ENCODE peak calls at places on chromosomes 4 and X, in four cellular contexts. T is tibial nerve, B is A549, F is esophagus muscularis mucosa. L is an unnamed sample.
A peak's percentile ranks its signal among the peaks of the same experiment; 100 is the strongest.

GRCh38 chr4:150581611-150582010 is 340 bp upstream of the MAB21L2 start:
- DNase-seq in T (no peak), F (no peak), B (no peak), L (no peak)

GRCh38 chrX:11450354-11450753 is 157.1 kb downstream of the AMELX start:
- DNase-seq in T (no peak), B (no peak), F (no peak), L (no peak)

GRCh38 chrX:150525061-150525919 is 43.1 kb upstream of the MTM1 start:
- DNase-seq in B (no peak), T (no peak), F (no peak), L (no peak)

GRCh38 chrX:50081282-50081955 is 119.4 kb downstream of the AKAP4 start:
- DNase-seq in T (no peak), B (no peak), F (no peak), L (no peak)

GRCh38 chrX:44344194-44344593 is 722 bp upstream of the EFHC2 start:
- DNase-seq in B (no peak), T (no peak), F (no peak), L (no peak)

GRCh38 chr4:16598241-16599224 is 299.9 kb downstream of the LDB2 start:
- DNase-seq in F (no peak), T (no peak), B (no peak), L (no peak)

GRCh38 chrX:152637649-152638442 is at the start of gene GABRQ:
- DNase-seq in B (peak; percentile 5), F (peak; percentile 12), T (no peak), L (no peak)

GRCh38 chr4:149370002-149370401 is 445.6 kb downstream of the IQCM start:
- DNase-seq in B (no peak), F (no peak), T (no peak), L (no peak)

GRCh38 chrX:13194291-13195103 is 125.4 kb downstream of the ATXN3L start:
- DNase-seq in B (no peak), F (no peak), T (no peak), L (no peak)

GRCh38 chr4:8528713-8529112 is 51.5 kb upstream of the GPR78 start:
- DNase-seq in T (no peak), B (no peak), F (no peak), L (no peak)

GRCh38 chrX:34288782-34289181 is 156.7 kb upstream of the FAM47A start:
- DNase-seq in F (no peak), T (no peak), B (no peak), L (no peak)

GRCh38 chr4:47741200-47741599 is 96.7 kb downstream of the CORIN start:
- DNase-seq in T (no peak), B (no peak), F (no peak), L (no peak)

GRCh38 chr4:31125496-31125895 is 405.3 kb downstream of the PCDH7 start:
- DNase-seq in F (no peak), T (no peak), B (no peak), L (no peak)

GRCh38 chrX:13087322-13088154 is 43.1 kb upstream of the FAM9C start:
- DNase-seq in B (no peak), T (no peak), F (no peak), L (no peak)

GRCh38 chr4:169079942-169080827 is 70.1 kb upstream of the CBR4 start:
- DNase-seq in B (no peak), T (peak; percentile 17), F (no peak), L (no peak)

GRCh38 chrX:13069771-13070410 is 25.5 kb upstream of the FAM9C start:
- DNase-seq in T (no peak), F (no peak), B (no peak), L (no peak)

GRCh38 chrX:93637591-93637990 is 35.8 kb downstream of the NAP1L3 start:
- DNase-seq in F (no peak), B (no peak), T (no peak), L (no peak)

GRCh38 chr4:19241845-19242244 is 1009.9 kb upstream of the SLIT2 start:
- DNase-seq in B (no peak), T (no peak), F (no peak), L (no peak)

GRCh38 chr4:64533637-64534036 is 124.4 kb upstream of the TECRL start:
- DNase-seq in T (no peak), F (no peak), B (no peak), L (no peak)

GRCh38 chr4:72864898-72865297 is 204.6 kb downstream of the COX18 start:
- DNase-seq in B (no peak), T (no peak), F (no peak), L (no peak)

GRCh38 chr4:140189846-140190245 is 35.9 kb upstream of the MAML3 start:
- DNase-seq in F (no peak), T (no peak), B (no peak), L (no peak)

GRCh38 chr4:102500371-102501175 is 586 bp upstream of the NFKB1 start:
- DNase-seq in F (no peak), T (peak; percentile 45), B (no peak), L (peak; percentile 80)

GRCh38 chr4:152104846-152105462 is 344.1 kb upstream of the GATB start:
- DNase-seq in T (no peak), B (no peak), F (peak; percentile 75), L (no peak)

GRCh38 chr4:85209161-85209560 is 242.7 kb upstream of the WDFY3 start:
- DNase-seq in F (no peak), T (no peak), B (no peak), L (no peak)

GRCh38 chr4:187849556-187850245 is 145.9 kb upstream of the ZFP42 start:
- DNase-seq in B (no peak), F (no peak), T (no peak), L (no peak)

GRCh38 chr4:112031712-112032328 is 113.4 kb upstream of the FAM241A start:
- DNase-seq in T (no peak), F (no peak), B (peak; percentile 7), L (no peak)

GRCh38 chrX:34848281-34848680 is 94.3 kb upstream of the FAM47B start:
- DNase-seq in B (no peak), F (no peak), T (no peak), L (no peak)

GRCh38 chr4:181538435-181538834 is 704.8 kb upstream of the TENM3 start:
- DNase-seq in F (no peak), T (no peak), B (no peak), L (no peak)

GRCh38 chr4:98746530-98746929 is 88.1 kb upstream of the TSPAN5 start:
- DNase-seq in F (no peak), T (no peak), B (no peak), L (no peak)

GRCh38 chr4:183173580-183174526 is 74.8 kb downstream of the WWC2 start:
- DNase-seq in T (no peak), B (no peak), F (no peak), L (no peak)

GRCh38 chr4:176656108-176656507 is 136.6 kb downstream of the VEGFC start:
- DNase-seq in F (no peak), T (no peak), B (no peak), L (no peak)

GRCh38 chr4:166594326-166594946 is 639.9 kb downstream of the SPOCK3 start:
- DNase-seq in B (peak; percentile 15), T (no peak), F (no peak), L (no peak)

GRCh38 chrX:45758738-45759397 is 558.2 kb upstream of the DIPK2B start:
- DNase-seq in B (no peak), T (no peak), F (no peak), L (no peak)

GRCh38 chr4:48261288-48261687 is 8.3 kb downstream of the TEC start:
- DNase-seq in F (no peak), B (no peak), T (no peak), L (no peak)

GRCh38 chrX:57211906-57212305 is 74.6 kb upstream of the FAAH2 start:
- DNase-seq in F (no peak), B (no peak), T (no peak), L (no peak)

GRCh38 chr4:61934201-61934600 is 734.1 kb downstream of the ADGRL3 start:
- DNase-seq in T (no peak), F (no peak), B (no peak), L (no peak)

GRCh38 chrX:96455078-96455477 is 229.6 kb upstream of the DIAPH2 start:
- DNase-seq in F (no peak), B (no peak), T (no peak), L (no peak)

GRCh38 chr4:69832326-69833030 is 27.5 kb downstream of the SULT1E1 start:
- DNase-seq in B (no peak), F (no peak), T (no peak), L (no peak)

GRCh38 chr4:7276538-7276937 is 84.2 kb downstream of the SORCS2 start:
- DNase-seq in F (no peak), B (no peak), T (no peak), L (no peak)

GRCh38 chr4:7278071-7278765 is 85.9 kb downstream of the SORCS2 start:
- DNase-seq in B (no peak), T (no peak), F (no peak), L (no peak)

GRCh38 chr4:7275067-7275466 is 82.7 kb downstream of the SORCS2 start:
- DNase-seq in F (no peak), T (no peak), B (no peak), L (no peak)

GRCh38 chr4:7273741-7274297 is 81.5 kb downstream of the SORCS2 start:
- DNase-seq in B (no peak), F (no peak), T (no peak), L (no peak)

DNA sequence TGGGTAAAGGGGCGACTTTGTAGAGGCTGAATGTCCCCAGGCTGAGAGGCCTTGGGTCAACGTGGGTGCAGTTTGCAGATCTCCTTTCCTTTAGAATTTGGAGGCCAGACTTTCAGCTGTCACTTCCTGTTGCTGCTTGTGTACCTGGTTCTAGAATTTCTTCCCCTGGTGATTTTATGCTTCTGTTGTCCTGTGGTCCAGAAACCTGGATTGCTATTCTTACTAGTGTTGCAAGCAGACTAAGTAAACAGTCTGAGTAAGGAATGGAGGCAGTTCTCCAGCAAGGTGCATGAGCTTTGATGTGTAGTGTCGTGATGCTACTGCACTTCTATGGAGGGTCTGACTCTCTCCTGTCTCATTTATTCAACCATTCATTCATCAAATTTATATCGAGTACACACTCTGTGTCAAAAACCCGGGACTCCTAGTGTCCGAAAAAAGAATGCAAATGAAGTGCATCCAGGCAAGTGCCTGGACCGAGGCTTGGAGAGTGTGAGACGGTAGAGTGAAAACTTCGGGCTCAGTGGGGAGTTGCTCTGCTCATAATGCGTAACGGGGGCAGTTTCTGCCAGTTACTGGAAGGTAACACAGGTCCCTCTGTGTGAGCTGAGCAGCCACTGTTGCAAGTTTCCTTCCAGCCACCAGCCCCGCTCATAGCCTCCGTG is 83.3 kb downstream of the SORCS2 start:
- DNase-seq in T (no peak), F (no peak), B (no peak), L (no peak)
- TF ChIP-seq CTCF in T (no peak), F (no peak), B (no peak), L (no peak)

GRCh38 chrX:38770152-38770551 is 31.1 kb upstream of the MID1IP1 start:
- DNase-seq in T (no peak), F (no peak), B (no peak), L (no peak)
- TF ChIP-seq EP300 in T (no peak), F (no peak), B (no peak), L (no peak)

DNA sequence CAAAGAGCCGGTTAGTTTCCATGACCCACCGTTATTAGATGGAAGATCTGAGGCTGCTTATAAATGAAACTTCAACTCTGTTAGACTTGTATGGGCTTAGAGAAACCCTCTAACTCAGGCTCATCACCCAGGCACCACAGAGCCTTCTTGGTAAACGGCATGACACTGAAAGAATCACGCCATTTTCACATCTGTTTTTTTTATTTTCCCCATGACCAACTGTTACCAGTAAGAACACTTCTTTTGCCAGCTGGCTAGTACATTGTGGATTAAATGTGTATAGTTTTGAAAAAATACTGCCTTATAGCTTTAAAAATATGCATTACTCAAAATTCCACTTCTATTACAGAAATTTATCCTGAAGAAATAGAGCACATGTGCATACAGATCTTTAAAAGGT is 48.0 kb upstream of the APELA start:
- DNase-seq in T (no peak), F (no peak), B (no peak), L (no peak)
- H3K27ac ChIP-seq in T (no peak overlapping the region), F (no peak overlapping the region), B (no peak overlapping the region), L (no peak overlapping the region)

GRCh38 chr4:123554263-123554662 is 157.7 kb downstream of the SPRY1 start:
- DNase-seq in F (no peak), T (no peak), B (no peak), L (no peak)
- TF ChIP-seq CTCF in F (no peak), T (no peak), B (no peak), L (no peak)

L was measured in suprapubic skin.